ENCODE peak calls at places on chromosome 5, in eight cellular contexts. O is left ventricle myocardium inferior, A is tibial nerve, J is gastrocnemius medialis, R is adrenal gland, I is RWPE1, D is nephron progenitor cell, M is AG10803. F is an unnamed sample.

GRCh38 chr5:53480474-53481353 is at the start of gene FST:
- DNase-seq in O (peak), A (no peak), J (no peak), R (peak), I (peak), D (peak), M (no peak), F (peak)

GRCh38 chr5:36655171-36655570 is 48.8 kb downstream of the SLC1A3 start:
- DNase-seq in O (no peak), A (no peak), J (peak), R (peak), I (no peak), D (peak), M (peak), F (no peak)

GRCh38 chr5:38719916-38720315 is 125.9 kb upstream of the OSMR start:
- DNase-seq in O (no peak), A (no peak), J (no peak), R (no peak), I (peak), D (no peak), M (peak), F (no peak)

GRCh38 chr5:154753792-154754191 is 1.4 kb upstream of the LARP1 start:
- DNase-seq in O (peak), A (peak), J (peak), R (peak), I (peak), D (no peak), M (peak), F (no peak)

GRCh38 chr5:59587489-59588337 is 305.8 kb downstream of the PDE4D start:
- DNase-seq in O (peak), A (no peak), J (peak), R (peak), I (no peak), D (peak), M (peak), F (no peak)

GRCh38 chr5:170848033-170848432 is 13.8 kb upstream of the RANBP17 start:
- DNase-seq in O (no peak), A (no peak), J (no peak), R (no peak), I (no peak), D (no peak), M (peak), F (no peak)

GRCh38 chr5:133397432-133397831 is 214.9 kb downstream of the FSTL4 start:
- DNase-seq in O (no peak), A (no peak), J (no peak), R (no peak), I (no peak), D (no peak), M (no peak), F (no peak)

GRCh38 chr5:136689563-136689962 is 324.2 kb upstream of the TRPC7 start:
- DNase-seq in O (no peak), A (no peak), J (no peak), R (no peak), I (no peak), D (no peak), M (no peak), F (no peak)

GRCh38 chr5:59500014-59500413 is 393.5 kb downstream of the PDE4D start:
- DNase-seq in O (no peak), A (no peak), J (no peak), R (no peak), I (no peak), D (no peak), M (no peak), F (no peak)

GRCh38 chr5:149399775-149400174 is 20.7 kb upstream of the IL17B start:
- DNase-seq in O (no peak), A (no peak), J (no peak), R (no peak), I (no peak), D (no peak), M (peak), F (no peak)

GRCh38 chr5:149404746-149405549 is 25.9 kb upstream of the IL17B start:
- DNase-seq in O (no peak), A (no peak), J (no peak), R (no peak), I (no peak), D (no peak), M (peak), F (no peak)

GRCh38 chr5:149403923-149404745 is 25.0 kb upstream of the IL17B start:
- DNase-seq in O (no peak), A (no peak), J (no peak), R (no peak), I (no peak), D (no peak), M (peak), F (no peak)

GRCh38 chr5:149400304-149400703 is 21.2 kb upstream of the IL17B start:
- DNase-seq in O (no peak), A (no peak), J (no peak), R (no peak), I (no peak), D (peak), M (no peak), F (no peak)

GRCh38 chr5:149402291-149402690 is 23.2 kb upstream of the IL17B start:
- DNase-seq in O (no peak), A (no peak), J (no peak), R (no peak), I (no peak), D (no peak), M (no peak), F (no peak)
- TF ChIP-seq CTCF in O (no peak), A (no peak), J (no peak), R (no peak), I (no peak), D (no peak), M (no peak), F (no peak)

GRCh38 chr5:91639744-91640143 is 256.6 kb upstream of the ARRDC3 start:
- DNase-seq in O (no peak), A (no peak), J (no peak), R (no peak), I (no peak), D (no peak), M (no peak), F (no peak)
- TF ChIP-seq CTCF in O (no peak), A (no peak), J (no peak), R (no peak), I (no peak), D (no peak), M (no peak), F (no peak)

DNA sequence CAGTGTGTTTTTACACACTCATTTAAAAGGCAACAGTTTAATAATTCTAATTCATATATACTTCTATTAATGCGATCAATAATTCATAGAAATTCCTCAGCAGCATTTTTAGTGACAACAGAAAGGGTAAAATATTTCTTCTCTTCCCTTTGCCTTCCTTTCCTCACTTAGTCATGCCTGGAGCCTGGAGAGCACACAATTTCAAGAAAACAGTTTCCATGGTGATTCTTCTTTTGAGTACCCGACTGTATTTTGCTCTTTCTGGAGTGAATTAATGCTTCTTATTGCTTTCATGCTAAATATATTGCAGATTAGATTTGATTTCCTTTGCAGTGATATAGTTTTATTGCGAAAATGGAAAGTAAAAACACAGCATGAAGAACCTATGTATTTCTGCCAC is 153.6 kb downstream of the PPP2R2B start:
- DNase-seq in O (no peak), A (no peak), J (no peak), R (no peak), I (no peak), D (no peak), M (no peak), F (no peak)
- TF ChIP-seq CTCF in O (no peak), A (no peak), J (no peak), R (no peak), I (no peak), D (no peak), M (no peak), F (no peak)

DNA sequence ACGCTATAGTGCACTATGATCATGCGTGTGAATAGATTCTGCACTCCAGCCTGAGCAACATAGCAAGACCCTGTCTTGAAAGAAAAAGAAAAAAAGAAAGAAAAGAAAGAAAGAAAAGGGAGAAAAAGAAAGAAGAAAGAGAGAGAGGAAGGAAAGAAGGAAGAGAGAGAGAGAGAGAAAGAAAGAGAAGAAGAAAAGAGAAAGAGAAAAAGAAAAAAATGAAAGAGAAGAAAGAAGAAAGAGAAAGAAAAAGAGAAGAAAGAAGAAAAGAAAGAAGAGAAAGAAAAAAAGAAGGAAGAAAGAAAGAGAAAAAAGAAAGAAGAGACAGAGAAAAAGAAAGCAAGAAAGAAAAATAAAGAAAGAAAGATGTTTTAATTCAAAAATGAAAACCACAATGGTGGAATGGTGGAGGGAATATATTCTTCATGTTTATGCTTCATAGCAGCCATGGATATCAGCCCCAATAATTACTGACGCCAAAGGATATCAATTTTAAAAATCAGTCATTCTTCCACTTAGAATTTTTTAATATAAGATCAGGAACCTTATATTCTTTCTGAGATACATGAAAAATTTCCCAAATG is 168.7 kb upstream of the TBCA start:
- DNase-seq in O (no peak), A (no peak), J (no peak), R (no peak), I (no peak), D (no peak), M (no peak), F (no peak)
- TF ChIP-seq CTCF in O (no peak), A (no peak), J (no peak), R (no peak), I (no peak), D (no peak), M (no peak), F (no peak)

GRCh38 chr5:81247441-81247972 is 14.4 kb downstream of the CKMT2 start:
- DNase-seq in O (no peak), A (no peak), J (no peak), R (no peak), I (peak), D (no peak), M (peak), F (no peak)

GRCh38 chr5:81245871-81246235 is 12.7 kb downstream of the CKMT2 start:
- DNase-seq in O (no peak), A (no peak), J (no peak), R (no peak), I (no peak), D (no peak), M (no peak), F (no peak)

GRCh38 chr5:81250004-81250403 is 16.9 kb downstream of the CKMT2 start:
- DNase-seq in O (no peak), A (no peak), J (no peak), R (no peak), I (no peak), D (no peak), M (no peak), F (no peak)

GRCh38 chr5:81251922-81252321 is 18.8 kb downstream of the CKMT2 start:
- DNase-seq in O (no peak), A (no peak), J (no peak), R (no peak), I (no peak), D (no peak), M (no peak), F (no peak)

GRCh38 chr5:81249240-81249639 is 16.1 kb downstream of the CKMT2 start:
- DNase-seq in O (no peak), A (no peak), J (no peak), R (no peak), I (no peak), D (no peak), M (no peak), F (no peak)
- TF ChIP-seq CTCF in O (no peak), A (no peak), J (no peak), R (no peak), I (no peak), D (no peak), M (no peak), F (no peak)

GRCh38 chr5:81513468-81513867 is 119.5 kb upstream of the ACOT12 start:
- DNase-seq in O (no peak), A (no peak), J (no peak), R (no peak), I (no peak), D (no peak), M (no peak), F (no peak)

GRCh38 chr5:81517462-81517861 is 123.5 kb upstream of the ACOT12 start:
- DNase-seq in O (no peak), A (no peak), J (no peak), R (no peak), I (no peak), D (no peak), M (peak), F (no peak)

GRCh38 chr5:81519217-81519905 is 125.4 kb upstream of the ACOT12 start:
- DNase-seq in O (no peak), A (no peak), J (no peak), R (no peak), I (no peak), D (no peak), M (no peak), F (no peak)

DNA sequence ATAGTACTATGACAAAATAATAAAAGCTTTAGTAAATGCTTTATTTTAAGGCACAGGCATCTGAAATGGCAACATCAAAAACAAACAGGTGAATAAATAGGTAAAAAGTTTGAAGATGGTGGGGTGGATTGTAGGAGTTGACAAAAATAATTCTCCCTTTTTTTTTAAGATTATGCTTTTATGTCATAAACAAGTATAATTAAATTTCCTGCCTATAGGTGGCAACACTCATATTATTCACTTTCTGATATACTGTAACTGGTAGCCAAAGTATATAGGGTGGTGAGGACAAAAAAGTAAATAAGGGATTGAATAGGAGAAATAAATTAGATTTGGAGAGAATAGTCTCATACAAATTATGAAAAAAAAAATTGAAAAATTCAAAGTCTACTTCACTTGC is 120.0 kb upstream of the ACOT12 start:
- DNase-seq in O (no peak), A (no peak), J (no peak), R (no peak), I (peak), D (no peak), M (peak), F (no peak)
- TF ChIP-seq CTCF in O (peak), A (no peak), J (peak), R (peak), I (peak), D (no peak), M (peak), F (peak)

GRCh38 chr5:8341416-8341815 is 472.5 kb downstream of the MTRR start:
- DNase-seq in O (no peak), A (no peak), J (no peak), R (no peak), I (no peak), D (no peak), M (no peak), F (no peak)

GRCh38 chr5:8340739-8341344 is 471.9 kb downstream of the MTRR start:
- DNase-seq in O (no peak), A (no peak), J (no peak), R (no peak), I (no peak), D (no peak), M (peak), F (no peak)

DNA sequence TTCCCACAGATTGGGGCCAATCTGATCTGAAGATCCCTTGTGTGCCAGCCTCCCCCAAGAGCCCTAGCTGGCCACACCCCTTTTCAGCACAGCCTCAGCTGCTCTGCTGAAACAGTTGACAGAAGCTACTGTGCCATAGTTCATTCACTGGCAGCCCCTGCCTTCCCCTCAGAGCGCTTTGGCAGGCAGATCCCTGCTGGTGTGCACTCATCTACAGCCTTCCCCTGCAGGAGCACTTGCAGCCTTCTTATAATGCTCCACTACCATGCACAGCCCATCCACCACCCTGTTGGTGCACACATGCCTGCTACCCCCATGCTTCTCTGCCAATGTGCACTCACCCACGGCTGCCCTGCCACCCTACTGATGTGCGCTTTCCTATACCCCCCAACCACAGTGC is 471.3 kb downstream of the MTRR start:
- DNase-seq in O (no peak), A (no peak), J (no peak), R (no peak), I (no peak), D (no peak), M (no peak), F (no peak)
- TF ChIP-seq CTCF in O (no peak), A (no peak), J (no peak), R (no peak), I (no peak), D (no peak), M (no peak), F (no peak)

GRCh38 chr5:100706796-100707195 is 171.6 kb downstream of the FAM174A start:
- DNase-seq in O (no peak), A (no peak), J (no peak), R (no peak), I (peak), D (no peak), M (peak), F (no peak)
- TF ChIP-seq CTCF in O (peak), A (peak), J (peak), R (peak), I (peak), D (no peak), M (no peak), F (no peak)

GRCh38 chr5:73424489-73425102 is 24.0 kb downstream of the FOXD1 start:
- DNase-seq in O (no peak), A (no peak), J (no peak), R (no peak), I (no peak), D (no peak), M (peak), F (no peak)

GRCh38 chr5:73418244-73418691 is 30.3 kb downstream of the FOXD1 start:
- DNase-seq in O (no peak), A (no peak), J (no peak), R (peak), I (no peak), D (peak), M (no peak), F (no peak)

GRCh38 chr5:73426034-73426433 is 22.5 kb downstream of the FOXD1 start:
- DNase-seq in O (no peak), A (no peak), J (no peak), R (no peak), I (no peak), D (no peak), M (no peak), F (no peak)

GRCh38 chr5:73419414-73420390 is 28.9 kb downstream of the FOXD1 start:
- DNase-seq in O (no peak), A (peak), J (peak), R (no peak), I (no peak), D (peak), M (peak), F (no peak)

GRCh38 chr5:73422164-73422563 is 26.4 kb downstream of the FOXD1 start:
- DNase-seq in O (no peak), A (no peak), J (no peak), R (no peak), I (no peak), D (no peak), M (no peak), F (no peak)
- TF ChIP-seq CTCF in O (no peak), A (no peak), J (no peak), R (no peak), I (no peak), D (peak), M (peak), F (no peak)